ENCODE peak calls at places on chromosomes 5 and 9, in eight cellular contexts. R is fibroblast of lung, U is stomach, Q is mammary epithelial cell, J is tibial artery, Y is endodermal cell, O is GM23248, B is mesendoderm. X is an unnamed sample.

GRCh38 chr5:180100621-180101450 is 29.3 kb upstream of the RNF130 start:
- DNase-seq in R (no peak), U (no peak), Q (no peak), J (no peak), Y (no peak), O (no peak), B (no peak), X (peak; percentile 1)

GRCh38 chr5:178777557-178777956 is 47.1 kb upstream of the ZNF354A start:
- DNase-seq in R (no peak), U (no peak), Q (no peak), J (no peak), Y (no peak), O (no peak), B (no peak), X (no peak)

GRCh38 chr5:142613231-142613630 is 72.7 kb downstream of the FGF1 start:
- DNase-seq in R (peak; percentile 67), U (no peak), Q (no peak), J (no peak), Y (no peak), O (peak; percentile 90), B (no peak), X (no peak)

GRCh38 chr5:159448-160172 is 31.7 kb upstream of the LRRC14B start:
- DNase-seq in R (peak; percentile 92), U (peak; percentile 9), Q (no peak), J (no peak), Y (peak; percentile 42), O (peak; percentile 65), B (no peak), X (no peak)

GRCh38 chr5:81751836-81752643 is 1.1 kb upstream of the SSBP2 start:
- DNase-seq in R (no peak), U (peak; percentile 30), Q (peak; percentile 12), J (peak; percentile 52), Y (no peak), O (peak; percentile 50), B (peak; percentile 50), X (no peak)

GRCh38 chr5:35002459-35002858 is 45.3 kb downstream of the AGXT2 start:
- DNase-seq in R (no peak), U (no peak), Q (no peak), J (no peak), Y (no peak), O (no peak), B (no peak), X (no peak)

GRCh38 chr9:5949103-5949699 is 58.5 kb downstream of the MLANA start:
- DNase-seq in R (peak; percentile 24), U (no peak), Q (peak; percentile 21), J (no peak), Y (no peak), O (peak; percentile 43), B (peak; percentile 27), X (peak; percentile 35)

GRCh38 chr5:173056783-173057061 is 570 bp downstream of the CREBRF start:
- DNase-seq in R (no peak), U (no peak), Q (no peak), J (no peak), Y (no peak), O (no peak), B (no peak), X (no peak)

GRCh38 chr5:67578011-67578410 is 381.4 kb upstream of the CD180 start:
- DNase-seq in R (peak; percentile 65), U (no peak), Q (no peak), J (no peak), Y (no peak), O (no peak), B (no peak), X (no peak)

GRCh38 chr9:109329274-109330258 is 8.7 kb upstream of the EPB41L4B start:
- DNase-seq in R (peak; percentile 83), U (peak; percentile 88), Q (peak; percentile 96), J (peak; percentile 56), Y (no peak), O (peak; percentile 88), B (peak; percentile 25), X (peak; percentile 96)

GRCh38 chr5:73818357-73818756 is 192.4 kb downstream of the ARHGEF28 start:
- DNase-seq in R (peak; percentile 94), U (no peak), Q (peak; percentile 82), J (no peak), Y (no peak), O (peak; percentile 77), B (no peak), X (no peak)

GRCh38 chr5:83049370-83049863 is 27.8 kb downstream of the TMEM167A start:
- DNase-seq in R (peak; percentile 45), U (no peak), Q (no peak), J (no peak), Y (no peak), O (no peak), B (no peak), X (no peak)

GRCh38 chr5:98428806-98429205 is 344.7 kb upstream of the RGMB start:
- DNase-seq in R (peak; percentile 74), U (peak; percentile 32), Q (peak; percentile 27), J (no peak), Y (no peak), O (peak; percentile 39), B (no peak), X (peak; percentile 8)

GRCh38 chr9:109734814-109735213 is 45.2 kb upstream of the PALM2AKAP2 start:
- DNase-seq in R (no peak), U (no peak), Q (no peak), J (no peak), Y (no peak), O (no peak), B (no peak), X (no peak)

GRCh38 chr9:127537792-127538191 is 74.3 kb upstream of the STXBP1 start:
- DNase-seq in R (no peak), U (no peak), Q (no peak), J (no peak), Y (peak; percentile 75), O (no peak), B (peak; percentile 70), X (peak; percentile 25)

GRCh38 chr5:172380261-172380991 is 73.9 kb downstream of the SH3PXD2B start:
- DNase-seq in R (no peak), U (no peak), Q (no peak), J (no peak), Y (no peak), O (no peak), B (no peak), X (no peak)

GRCh38 chr5:142012186-142012785 is 541 bp downstream of the GNPDA1 start:
- DNase-seq in R (no peak), U (peak; percentile 43), Q (peak; percentile 27), J (peak; percentile 62), Y (peak; percentile 93), O (peak; percentile 65), B (peak; percentile 84), X (peak; percentile 27)

GRCh38 chr5:115979628-115980041 is 17.4 kb downstream of the LVRN start:
- DNase-seq in R (peak; percentile 23), U (no peak), Q (no peak), J (no peak), Y (no peak), O (peak; percentile 84), B (no peak), X (no peak)

GRCh38 chr9:87698069-87698809 is 27.7 kb upstream of the CTSL start:
- DNase-seq in R (no peak), U (no peak), Q (no peak), J (no peak), Y (peak; percentile 43), O (no peak), B (no peak), X (no peak)
- H3K36me3 ChIP-seq in R (no peaks in the 10 kb centered on the region), U (peaks cover 9% of the 10 kb centered on the region), Q (no peaks in the 10 kb centered on the region), J (no peaks in the 10 kb centered on the region), Y (peaks cover 89% of the 10 kb centered on the region), O (no peaks in the 10 kb centered on the region), B (peaks cover 15% of the 10 kb centered on the region), X (peaks cover 5% of the 10 kb centered on the region)

GRCh38 chr5:151253604-151253948 is 591 bp downstream of the GM2A start:
- DNase-seq in R (no peak), U (no peak), Q (no peak), J (no peak), Y (peak; percentile 56), O (no peak), B (no peak), X (no peak)

GRCh38 chr5:151251001-151251551 is 1.9 kb upstream of the GM2A start:
- DNase-seq in R (no peak), U (no peak), Q (no peak), J (no peak), Y (no peak), O (no peak), B (peak; percentile 36), X (peak; percentile 40)

GRCh38 chr5:151250346-151251000 is 2.5 kb upstream of the GM2A start:
- DNase-seq in R (no peak), U (no peak), Q (no peak), J (no peak), Y (peak; percentile 60), O (no peak), B (no peak), X (no peak)

GRCh38 chr5:151252762-151253603 is at the start of gene GM2A:
- DNase-seq in R (peak; percentile 99), U (peak; percentile 99), Q (peak; percentile 100), J (peak; percentile 99), Y (peak; percentile 100), O (peak; percentile 100), B (peak; percentile 100), X (peak; percentile 99)

GRCh38 chr5:151251621-151252020 is 1.4 kb upstream of the GM2A start:
- DNase-seq in R (no peak), U (no peak), Q (no peak), J (no peak), Y (no peak), O (no peak), B (no peak), X (no peak)
- H3K27ac ChIP-seq in R (no peak overlapping the region), U (no peak overlapping the region), Q (no peak overlapping the region), J (no peak overlapping the region), Y (no peak overlapping the region), O (no peak overlapping the region), B (no peak overlapping the region), X (no peak overlapping the region)

GRCh38 chr5:151740336-151740942 is 18.0 kb downstream of the ATOX1 start:
- DNase-seq in R (peak; percentile 97), U (peak; percentile 29), Q (peak; percentile 60), J (peak; percentile 48), Y (peak; percentile 85), O (peak; percentile 98), B (peak; percentile 92), X (peak; percentile 54)
- H3K4me3 ChIP-seq in R (peak overlapping the region; percentile 20), U (no peak overlapping the region), Q (no peak overlapping the region), J (no peak overlapping the region), Y (no peak overlapping the region), O (peak overlapping the region; percentile 64), B (no peak overlapping the region), X (no peak overlapping the region)

GRCh38 chr9:15461056-15461455 is 38.4 kb downstream of the SNAPC3 start:
- DNase-seq in R (no peak), U (no peak), Q (no peak), J (no peak), Y (no peak), O (no peak), B (no peak), X (no peak)
- H3K36me3 ChIP-seq in R (peaks cover 11% of the 10 kb centered on the region), U (peaks cover 20% of the 10 kb centered on the region), Q (peaks cover 33% of the 10 kb centered on the region), J (peaks cover 82% of the 10 kb centered on the region), Y (peaks cover 88% of the 10 kb centered on the region), O (peaks cover 82% of the 10 kb centered on the region), B (no peaks in the 10 kb centered on the region), X (peaks cover 15% of the 10 kb centered on the region)

X was measured in body of pancreas.